ENCODE peak calls at places on chromosome 9, in four cellular contexts. One of them, this sample, is unnamed.
A peak's percentile ranks its signal among the peaks of the same experiment; 100 is the strongest.

GRCh38 chr9:135951889-135952663 is 9.1 kb downstream of the UBAC1 start:
- ATAC-seq in upper lobe of right lung: no peak
- ATAC-seq in Right ventricle myocardium inferior: no peak
- ATAC-seq in RWPE2: peak; percentile 98
- ATAC-seq in this sample: no peak

GRCh38 chr9:83429229-83429628 is 109.0 kb downstream of the FRMD3 start:
- ATAC-seq in Right ventricle myocardium inferior: no peak
- ATAC-seq in RWPE2: no peak
- ATAC-seq in upper lobe of right lung: no peak
- ATAC-seq in this sample: no peak

GRCh38 chr9:101836021-101836420 is 97.6 kb upstream of the GRIN3A start:
- ATAC-seq in Right ventricle myocardium inferior: no peak
- ATAC-seq in upper lobe of right lung: no peak
- ATAC-seq in RWPE2: no peak
- ATAC-seq in this sample: no peak

GRCh38 chr9:85715587-85715986 is 26.2 kb downstream of the AGTPBP1 start:
- ATAC-seq in Right ventricle myocardium inferior: peak; percentile 28
- ATAC-seq in RWPE2: no peak
- ATAC-seq in upper lobe of right lung: peak; percentile 84
- ATAC-seq in this sample: no peak

GRCh38 chr9:120885968-120886367 is 9.0 kb upstream of the PHF19 start:
- ATAC-seq in upper lobe of right lung: peak; percentile 57
- ATAC-seq in RWPE2: no peak
- ATAC-seq in Right ventricle myocardium inferior: peak; percentile 76
- ATAC-seq in this sample: peak; percentile 62

GRCh38 chr9:69898714-69899209 is 78.1 kb downstream of the CFAP95 start:
- ATAC-seq in Right ventricle myocardium inferior: no peak
- ATAC-seq in RWPE2: peak; percentile 96
- ATAC-seq in upper lobe of right lung: peak; percentile 32
- ATAC-seq in this sample: no peak

GRCh38 chr9:13718086-13718485 is 438.6 kb upstream of the MPDZ start:
- ATAC-seq in Right ventricle myocardium inferior: no peak
- ATAC-seq in upper lobe of right lung: no peak
- ATAC-seq in RWPE2: peak; percentile 71
- ATAC-seq in this sample: no peak

GRCh38 chr9:72907421-72907820 is 45.4 kb downstream of the ALDH1A1 start:
- ATAC-seq in RWPE2: no peak
- ATAC-seq in upper lobe of right lung: no peak
- ATAC-seq in Right ventricle myocardium inferior: no peak
- ATAC-seq in this sample: no peak

GRCh38 chr9:121133104-121133816 is 58.5 kb downstream of the CNTRL start:
- ATAC-seq in upper lobe of right lung: peak; percentile 58
- ATAC-seq in RWPE2: peak; percentile 83
- ATAC-seq in Right ventricle myocardium inferior: no peak
- ATAC-seq in this sample: no peak

GRCh38 chr9:75628952-75629351 is 261.5 kb upstream of the PCSK5 start:
- ATAC-seq in RWPE2: no peak
- ATAC-seq in upper lobe of right lung: no peak
- ATAC-seq in Right ventricle myocardium inferior: no peak
- ATAC-seq in this sample: no peak

GRCh38 chr9:82961504-82962125 is 101.3 kb downstream of the RASEF start:
- ATAC-seq in RWPE2: peak; percentile 85
- ATAC-seq in upper lobe of right lung: peak; percentile 98
- ATAC-seq in Right ventricle myocardium inferior: peak; percentile 73
- ATAC-seq in this sample: peak; percentile 65

GRCh38 chr9:129954868-129955550 is 88.0 kb downstream of the FNBP1 start:
- ATAC-seq in RWPE2: no peak
- ATAC-seq in Right ventricle myocardium inferior: no peak
- ATAC-seq in upper lobe of right lung: peak; percentile 75
- ATAC-seq in this sample: no peak

GRCh38 chr9:38649731-38650363 is 29.5 kb upstream of the ANKRD18A start:
- ATAC-seq in RWPE2: no peak
- ATAC-seq in Right ventricle myocardium inferior: peak; percentile 79
- ATAC-seq in upper lobe of right lung: no peak
- ATAC-seq in this sample: no peak

GRCh38 chr9:101359679-101360078 is 25.1 kb downstream of the BAAT start:
- ATAC-seq in upper lobe of right lung: no peak
- ATAC-seq in Right ventricle myocardium inferior: no peak
- ATAC-seq in RWPE2: no peak
- ATAC-seq in this sample: no peak

GRCh38 chr9:23438299-23438907 is 387.6 kb downstream of the ELAVL2 start:
- ATAC-seq in RWPE2: no peak
- ATAC-seq in upper lobe of right lung: no peak
- ATAC-seq in Right ventricle myocardium inferior: no peak
- ATAC-seq in this sample: no peak

GRCh38 chr9:89419978-89420394 is 77.9 kb downstream of the SEMA4D start:
- ATAC-seq in upper lobe of right lung: no peak
- ATAC-seq in RWPE2: peak; percentile 13
- ATAC-seq in Right ventricle myocardium inferior: no peak
- ATAC-seq in this sample: no peak

GRCh38 chr9:94867281-94867841 is 140.9 kb downstream of the AOPEP start:
- ATAC-seq in upper lobe of right lung: peak; percentile 96
- ATAC-seq in Right ventricle myocardium inferior: peak; percentile 85
- ATAC-seq in RWPE2: peak; percentile 78
- ATAC-seq in this sample: peak; percentile 91

GRCh38 chr9:127904888-127905728 is 5.7 kb upstream of the ST6GALNAC6 start:
- ATAC-seq in RWPE2: peak; percentile 24
- ATAC-seq in Right ventricle myocardium inferior: no peak
- ATAC-seq in upper lobe of right lung: peak; percentile 6
- ATAC-seq in this sample: no peak

GRCh38 chr9:84711398-84711777 is 41.9 kb downstream of the NTRK2 start:
- ATAC-seq in Right ventricle myocardium inferior: peak; percentile 16
- ATAC-seq in upper lobe of right lung: no peak
- ATAC-seq in RWPE2: no peak
- ATAC-seq in this sample: no peak

This sample was measured in gastroesophageal sphincter.